ENCODE peak calls at places on chromosomes 12 and 14, in nine cellular contexts. R is IMR-90; Y is BJ; Q is MG63; V is CD8-positive, alpha-beta T cell; S is psoas muscle; L is CD4-positive, alpha-beta memory T cell; G is tibial artery; M is HCT116. J is an unnamed sample. For H3K36me3, the result is how much of the 10 kb centered on the place peaks cover.

GRCh38 chr12:6819069-6820030 is 2.3 kb upstream of the GPR162 start:
- DNase-seq in R (no peak), Y (no peak), Q (no peak), V (no peak), S (no peak), L (no peak), G (no peak), M (no peak), J (no peak)

GRCh38 chr14:101194356-101195308 is 291.1 kb upstream of the RTL1 start:
- DNase-seq in R (no peak), Y (no peak), Q (no peak), V (no peak), S (no peak), L (no peak), G (no peak), M (no peak), J (no peak)

GRCh38 chr14:33949051-33950037 is 1.5 kb downstream of the EGLN3 start:
- DNase-seq in R (no peak), Y (no peak), Q (no peak), V (no peak), S (no peak), L (no peak), G (no peak), M (no peak), J (no peak)

GRCh38 chr14:73660511-73660910 is 15.7 kb downstream of the DNAL1 start:
- DNase-seq in R (no peak), Y (no peak), Q (no peak), V (no peak), S (no peak), L (no peak), G (no peak), M (no peak), J (no peak)

GRCh38 chr14:67940894-67941455 is 121.4 kb downstream of the RAD51B start:
- DNase-seq in R (peak), Y (peak), Q (peak), V (no peak), S (no peak), L (no peak), G (peak), M (no peak), J (no peak)

GRCh38 chr14:36198378-36198777 is 21.9 kb upstream of the PTCSC3 start:
- DNase-seq in R (no peak), Y (no peak), Q (no peak), V (no peak), S (no peak), L (no peak), G (no peak), M (no peak), J (no peak)

GRCh38 chr12:59484575-59484974 is 111.3 kb upstream of the SLC16A7 start:
- DNase-seq in R (no peak), Y (no peak), Q (no peak), V (no peak), S (no peak), L (no peak), G (no peak), M (no peak), J (no peak)

GRCh38 chr14:36580856-36581831 is 1.3 kb downstream of the NKX2-8 start:
- DNase-seq in R (peak), Y (no peak), Q (peak), V (no peak), S (no peak), L (no peak), G (no peak), M (no peak), J (peak)

GRCh38 chr12:585062-586061 is 77.9 kb downstream of the NINJ2 start:
- DNase-seq in R (no peak), Y (no peak), Q (no peak), V (no peak), S (no peak), L (no peak), G (no peak), M (no peak), J (peak)

GRCh38 chr14:65179918-65180724 is 77.8 kb upstream of the MAX start:
- DNase-seq in R (peak), Y (no peak), Q (peak), V (no peak), S (peak), L (peak), G (peak), M (peak), J (no peak)

GRCh38 chr12:2231956-2232355 is 179.2 kb downstream of the CACNA1C start:
- DNase-seq in R (no peak), Y (no peak), Q (no peak), V (no peak), S (no peak), L (no peak), G (no peak), M (no peak), J (no peak)

GRCh38 chr12:101792046-101792931 is 38.5 kb downstream of the GNPTAB start:
- DNase-seq in R (no peak), Y (no peak), Q (no peak), V (no peak), S (no peak), L (no peak), G (no peak), M (no peak), J (no peak)

GRCh38 chr12:49206389-49206788 is 17.5 kb upstream of the TUBA1A start:
- DNase-seq in R (no peak), Y (no peak), Q (no peak), V (no peak), S (no peak), L (no peak), G (no peak), M (no peak), J (no peak)

GRCh38 chr12:78194448-78194847 is 363.8 kb downstream of the NAV3 start:
- DNase-seq in R (peak), Y (peak), Q (no peak), V (no peak), S (no peak), L (no peak), G (no peak), M (no peak), J (no peak)

GRCh38 chr14:87600236-87600635 is 392.7 kb downstream of the GALC start:
- DNase-seq in R (no peak), Y (no peak), Q (no peak), V (no peak), S (no peak), L (no peak), G (no peak), M (no peak), J (no peak)

GRCh38 chr12:46197876-46198275 is 71.0 kb downstream of the SLC38A1 start:
- DNase-seq in R (no peak), Y (no peak), Q (no peak), V (no peak), S (no peak), L (no peak), G (no peak), M (no peak), J (no peak)
- H3K36me3 ChIP-seq in R (half or more), Y (under half), Q (half or more), V (half or more), S (under half), L (half or more), G (half or more), M (half or more), J (under half)

DNA sequence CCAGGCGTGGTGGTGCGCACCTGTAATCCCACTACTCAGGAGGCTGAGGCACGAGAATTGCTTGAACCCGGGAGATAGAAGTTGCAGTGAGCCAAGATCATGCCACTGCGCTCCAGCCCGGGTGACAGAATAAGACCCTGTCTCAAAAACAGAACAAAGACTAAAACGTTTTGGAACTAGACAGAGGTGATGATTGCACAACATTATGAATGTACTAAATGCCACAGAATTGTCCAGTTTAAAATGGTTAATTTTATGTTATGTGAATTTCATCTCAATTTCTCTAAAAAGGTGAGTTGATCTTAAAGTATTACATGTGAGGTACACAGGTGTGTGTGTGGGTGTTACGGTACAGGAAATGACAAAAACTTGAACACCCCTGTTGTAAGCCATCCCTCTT is 16.5 kb downstream of the P2RX4 start:
- DNase-seq in R (no peak), Y (no peak), Q (no peak), V (no peak), S (no peak), L (no peak), G (no peak), M (no peak), J (no peak)
- H3K36me3 ChIP-seq in R (under half), Y (under half), Q (under half), V (under half), S (under half), L (under half), G (half or more), M (under half), J (under half)

GRCh38 chr14:80751285-80751684 is 190.3 kb downstream of the CEP128 start:
- DNase-seq in R (no peak), Y (no peak), Q (no peak), V (no peak), S (no peak), L (no peak), G (no peak), M (no peak), J (no peak)
- H3K36me3 ChIP-seq in R (under half), Y (under half), Q (under half), V (under half), S (under half), L (under half), G (under half), M (under half), J (under half)

DNA sequence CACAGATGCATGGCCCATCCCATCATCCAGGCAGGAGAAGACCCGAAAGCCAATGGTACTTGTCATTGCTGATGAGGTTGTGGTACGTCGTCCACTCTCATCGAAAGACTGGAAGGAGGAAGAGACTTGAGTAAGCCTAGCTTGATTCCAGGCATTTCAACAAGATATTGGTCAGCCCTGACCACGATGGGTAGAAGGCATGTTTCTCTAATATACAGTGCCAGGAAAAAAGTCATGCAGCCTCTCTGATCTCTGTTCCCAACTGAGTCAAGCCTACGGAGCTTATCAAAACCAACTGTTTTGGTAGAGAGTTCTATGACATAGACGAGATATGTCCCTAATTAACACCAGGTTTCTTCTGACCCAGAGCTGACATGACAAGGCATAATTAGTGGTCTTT is 58.6 kb downstream of the NIN start:
- DNase-seq in R (peak), Y (no peak), Q (no peak), V (no peak), S (no peak), L (no peak), G (no peak), M (no peak), J (no peak)
- H3K36me3 ChIP-seq in R (under half), Y (under half), Q (under half), V (half or more), S (under half), L (half or more), G (under half), M (under half), J (half or more)

DNA sequence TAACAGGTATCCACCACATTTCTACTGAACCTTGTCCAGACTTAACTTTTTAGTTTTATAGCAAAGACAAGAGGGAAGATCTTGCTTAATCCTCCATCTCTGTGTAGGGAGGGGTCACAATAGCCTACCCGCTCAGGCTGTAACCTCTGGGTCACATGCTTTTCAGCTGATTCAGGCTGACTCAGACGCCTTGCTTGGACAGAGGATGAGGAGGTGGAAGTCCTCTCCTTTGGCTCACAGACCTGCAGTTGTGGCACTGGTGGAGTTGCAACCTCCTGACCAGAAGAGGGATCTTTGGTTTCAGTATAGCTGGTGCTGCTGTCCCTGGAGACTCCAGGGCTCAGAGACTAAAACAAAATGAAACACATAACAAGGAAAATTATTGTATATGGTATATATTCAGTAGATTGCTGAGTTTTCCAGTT is 16.2 kb downstream of the ACIN1 start:
- DNase-seq in R (peak), Y (peak), Q (peak), V (no peak), S (peak), L (no peak), G (peak), M (no peak), J (peak)
- H3K36me3 ChIP-seq in R (under half), Y (under half), Q (half or more), V (half or more), S (under half), L (half or more), G (half or more), M (half or more), J (half or more)

J was measured in upper lobe of left lung.